ENCODE peak calls at places on chromosomes 7 and 10, in six cellular contexts. One of them, this sample, is unnamed.

GRCh38 chr7:29807179-29807841 is 1.0 kb downstream of the WIPF3 start:
- DNase-seq in RWPE2: no peak
- DNase-seq in left lung: no peak
- DNase-seq in pancreas: peak
- DNase-seq in psoas muscle: peak
- DNase-seq in lung: no peak
- DNase-seq in this sample: peak

GRCh38 chr10:25072786-25073185 is 56.4 kb downstream of the THNSL1 start:
- DNase-seq in RWPE2: no peak
- DNase-seq in left lung: no peak
- DNase-seq in pancreas: no peak
- DNase-seq in psoas muscle: no peak
- DNase-seq in lung: no peak
- DNase-seq in this sample: no peak

GRCh38 chr10:35433851-35434426 is 97.6 kb downstream of the CCNY start:
- DNase-seq in RWPE2: no peak
- DNase-seq in left lung: no peak
- DNase-seq in pancreas: no peak
- DNase-seq in psoas muscle: no peak
- DNase-seq in lung: no peak
- DNase-seq in this sample: no peak

GRCh38 chr10:131065673-131066331 is 245.7 kb downstream of the TCERG1L start:
- DNase-seq in RWPE2: no peak
- DNase-seq in left lung: no peak
- DNase-seq in pancreas: no peak
- DNase-seq in psoas muscle: no peak
- DNase-seq in lung: no peak
- DNase-seq in this sample: no peak

GRCh38 chr10:1289591-1289990 is 233.4 kb downstream of the WDR37 start:
- DNase-seq in RWPE2: peak
- DNase-seq in left lung: no peak
- DNase-seq in pancreas: no peak
- DNase-seq in psoas muscle: no peak
- DNase-seq in lung: no peak
- DNase-seq in this sample: no peak

GRCh38 chr7:142668495-142668894 is 80.8 kb upstream of the PRSS1 start:
- DNase-seq in RWPE2: no peak
- DNase-seq in left lung: no peak
- DNase-seq in pancreas: no peak
- DNase-seq in psoas muscle: no peak
- DNase-seq in lung: no peak
- DNase-seq in this sample: no peak

GRCh38 chr7:22665816-22666375 is 61.1 kb upstream of the IL6 start:
- DNase-seq in RWPE2: no peak
- DNase-seq in left lung: no peak
- DNase-seq in pancreas: no peak
- DNase-seq in psoas muscle: no peak
- DNase-seq in lung: no peak
- DNase-seq in this sample: no peak

GRCh38 chr7:152925412-152926147 is 166.0 kb downstream of the ACTR3B start:
- DNase-seq in RWPE2: no peak
- DNase-seq in left lung: no peak
- DNase-seq in pancreas: peak
- DNase-seq in psoas muscle: no peak
- DNase-seq in lung: no peak
- DNase-seq in this sample: no peak

GRCh38 chr10:31707578-31708411 is 220.8 kb downstream of the ARHGAP12 start:
- DNase-seq in RWPE2: no peak
- DNase-seq in left lung: peak
- DNase-seq in pancreas: no peak
- DNase-seq in psoas muscle: peak
- DNase-seq in lung: peak
- DNase-seq in this sample: peak

GRCh38 chr10:122216047-122216446 is 55.0 kb upstream of the BTBD16 start:
- DNase-seq in RWPE2: no peak
- DNase-seq in left lung: no peak
- DNase-seq in pancreas: no peak
- DNase-seq in psoas muscle: no peak
- DNase-seq in lung: no peak
- DNase-seq in this sample: no peak

GRCh38 chr10:33887188-33887587 is 552.7 kb upstream of the NRP1 start:
- DNase-seq in RWPE2: no peak
- DNase-seq in left lung: no peak
- DNase-seq in pancreas: no peak
- DNase-seq in psoas muscle: no peak
- DNase-seq in lung: no peak
- DNase-seq in this sample: no peak

GRCh38 chr7:115217373-115217772 is 295.5 kb downstream of the MDFIC start:
- DNase-seq in RWPE2: no peak
- DNase-seq in left lung: no peak
- DNase-seq in pancreas: no peak
- DNase-seq in psoas muscle: no peak
- DNase-seq in lung: no peak
- DNase-seq in this sample: no peak

GRCh38 chr10:12934777-12935176 is 66.7 kb downstream of the CCDC3 start:
- DNase-seq in RWPE2: no peak
- DNase-seq in left lung: no peak
- DNase-seq in pancreas: no peak
- DNase-seq in psoas muscle: no peak
- DNase-seq in lung: no peak
- DNase-seq in this sample: no peak

GRCh38 chr7:151448261-151449252 is 8.6 kb upstream of the CRYGN start:
- DNase-seq in RWPE2: no peak
- DNase-seq in left lung: peak
- DNase-seq in pancreas: peak
- DNase-seq in psoas muscle: peak
- DNase-seq in lung: peak
- DNase-seq in this sample: peak

GRCh38 chr7:74489997-74490396 is 36.3 kb downstream of the GTF2IRD1 start:
- DNase-seq in RWPE2: no peak
- DNase-seq in left lung: no peak
- DNase-seq in pancreas: no peak
- DNase-seq in psoas muscle: no peak
- DNase-seq in lung: no peak
- DNase-seq in this sample: no peak

GRCh38 chr10:78859769-78860168 is 209.0 kb upstream of the ZMIZ1 start:
- DNase-seq in RWPE2: no peak
- DNase-seq in left lung: no peak
- DNase-seq in pancreas: no peak
- DNase-seq in psoas muscle: no peak
- DNase-seq in lung: no peak
- DNase-seq in this sample: no peak

GRCh38 chr10:50990568-50991495 is 83.5 kb upstream of the PRKG1 start:
- DNase-seq in RWPE2: no peak
- DNase-seq in left lung: peak
- DNase-seq in pancreas: peak
- DNase-seq in psoas muscle: peak
- DNase-seq in lung: peak
- DNase-seq in this sample: peak

DNA sequence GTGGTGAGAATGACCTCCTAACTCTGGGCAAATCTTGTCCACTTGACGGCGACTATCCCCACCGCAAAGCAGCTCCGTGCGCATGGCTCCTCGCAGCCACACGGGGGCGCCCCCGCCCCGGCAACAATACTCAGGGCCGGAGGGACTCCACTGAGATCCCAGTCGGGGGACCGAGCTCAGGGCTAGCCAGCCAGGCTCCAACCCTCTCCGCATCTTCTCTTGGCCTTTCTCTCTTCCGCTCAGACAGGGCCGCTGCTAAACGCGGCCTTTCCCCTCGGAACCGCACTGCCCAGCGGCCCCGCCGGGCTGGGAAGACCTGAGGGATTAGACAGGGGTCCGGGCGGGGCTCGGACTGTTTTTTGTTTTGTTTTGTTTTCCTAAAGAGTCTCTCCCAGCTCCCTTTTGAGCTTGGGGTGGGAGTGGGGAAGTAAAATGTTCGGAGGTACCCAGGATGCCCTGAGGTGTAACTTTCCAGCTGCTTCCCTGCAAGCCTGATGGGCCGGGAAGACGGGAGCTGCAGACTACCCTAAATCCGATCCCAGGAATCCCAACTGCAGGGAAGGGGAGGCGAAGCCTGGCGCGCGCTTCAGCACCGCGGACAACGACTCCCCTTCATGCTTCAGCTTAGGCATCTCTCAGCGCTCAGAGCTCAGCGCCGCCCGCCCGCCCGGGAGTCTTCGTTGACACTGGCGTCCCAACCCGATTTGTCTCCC is 2.7 kb downstream of the KCNIP2 start:
- DNase-seq in RWPE2: no peak
- DNase-seq in left lung: peak
- DNase-seq in pancreas: peak
- DNase-seq in psoas muscle: peak
- DNase-seq in lung: peak
- DNase-seq in this sample: peak
- H3K4me3 ChIP-seq in RWPE2: no peak
- H3K4me3 ChIP-seq in left lung: no peak
- H3K4me3 ChIP-seq in pancreas: peak
- H3K4me3 ChIP-seq in psoas muscle: peak
- H3K4me3 ChIP-seq in lung: no peak
- H3K4me3 ChIP-seq in this sample: peak

GRCh38 chr10:62692085-62692484 is 112.4 kb upstream of the ADO start:
- DNase-seq in RWPE2: no peak
- DNase-seq in left lung: no peak
- DNase-seq in pancreas: no peak
- DNase-seq in psoas muscle: no peak
- DNase-seq in lung: no peak
- DNase-seq in this sample: no peak

GRCh38 chr10:62689712-62690111 is 114.8 kb upstream of the ADO start:
- DNase-seq in RWPE2: no peak
- DNase-seq in left lung: no peak
- DNase-seq in pancreas: no peak
- DNase-seq in psoas muscle: no peak
- DNase-seq in lung: no peak
- DNase-seq in this sample: no peak

GRCh38 chr10:62691331-62691730 is 113.2 kb upstream of the ADO start:
- DNase-seq in RWPE2: no peak
- DNase-seq in left lung: no peak
- DNase-seq in pancreas: no peak
- DNase-seq in psoas muscle: no peak
- DNase-seq in lung: no peak
- DNase-seq in this sample: no peak

GRCh38 chr10:62688971-62689700 is 115.4 kb upstream of the ADO start:
- DNase-seq in RWPE2: no peak
- DNase-seq in left lung: no peak
- DNase-seq in pancreas: no peak
- DNase-seq in psoas muscle: no peak
- DNase-seq in lung: no peak
- DNase-seq in this sample: no peak

DNA sequence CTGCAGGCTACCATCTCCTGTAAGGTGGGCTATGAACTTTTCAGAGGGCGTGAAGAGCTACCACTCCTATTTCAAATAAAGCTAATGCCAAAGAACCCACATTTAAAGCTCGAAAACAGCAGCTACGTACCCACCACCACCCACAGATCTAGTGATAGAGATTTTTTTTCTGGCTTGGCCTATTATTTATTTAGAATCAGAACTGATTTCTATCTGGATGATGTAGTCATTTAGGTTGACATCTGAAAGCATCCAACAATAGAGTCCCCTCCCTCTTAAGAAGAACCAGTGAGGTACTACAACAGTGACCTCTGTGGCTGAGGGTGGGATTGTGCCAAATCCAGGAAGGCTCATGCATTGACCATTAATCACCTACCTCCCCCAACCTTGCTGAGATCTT is 113.8 kb upstream of the ADO start:
- DNase-seq in RWPE2: no peak
- DNase-seq in left lung: no peak
- DNase-seq in pancreas: no peak
- DNase-seq in psoas muscle: no peak
- DNase-seq in lung: no peak
- DNase-seq in this sample: no peak
- TF ChIP-seq CTCF in RWPE2: no peak
- TF ChIP-seq CTCF in left lung: no peak
- TF ChIP-seq CTCF in pancreas: no peak
- TF ChIP-seq CTCF in psoas muscle: no peak
- TF ChIP-seq CTCF in lung: no peak
- TF ChIP-seq CTCF in this sample: no peak

DNA sequence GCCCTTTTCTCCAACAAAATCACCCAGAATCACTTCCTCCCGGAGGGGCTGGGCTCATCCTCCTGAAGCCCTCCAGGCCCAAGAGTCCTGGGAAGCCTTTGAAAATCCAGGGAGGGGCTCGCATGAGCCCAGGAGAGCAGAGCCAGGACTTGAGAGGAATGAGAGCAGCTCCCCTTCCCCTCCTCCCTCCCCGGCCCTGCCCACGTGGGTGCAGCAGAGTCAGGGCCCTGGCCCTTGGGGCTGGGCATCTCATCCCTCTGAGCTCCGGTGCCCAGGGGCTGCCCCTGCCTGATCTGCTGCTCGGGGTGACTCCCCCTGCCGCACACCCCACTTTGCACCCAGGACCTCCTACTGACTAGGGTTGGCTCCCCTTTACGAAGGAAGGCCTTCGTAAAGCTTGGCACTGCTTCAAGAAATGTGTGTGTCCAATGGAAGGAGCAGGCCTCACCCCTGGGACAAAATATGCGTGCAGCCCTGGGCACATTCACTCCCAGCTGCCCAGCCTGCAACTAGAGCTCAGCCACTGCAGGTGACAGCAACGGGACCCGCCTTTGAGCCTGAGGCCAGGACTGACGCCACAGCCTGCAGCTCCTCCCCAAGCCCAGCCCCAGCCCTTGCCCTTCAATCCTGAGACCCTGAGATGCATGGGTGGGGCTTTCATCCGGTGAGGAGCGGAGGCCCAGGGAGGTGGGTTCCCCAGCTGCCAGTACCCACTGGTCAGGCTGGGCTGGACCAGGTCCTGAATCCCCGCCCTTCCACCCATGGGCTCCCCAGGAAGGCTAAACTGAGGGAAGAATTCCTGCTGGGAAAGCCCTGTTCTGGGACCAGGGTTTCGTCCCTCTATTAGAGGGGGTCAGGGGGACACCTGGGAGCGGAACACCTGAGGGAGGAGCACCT is 21.8 kb downstream of the PWWP2B start:
- DNase-seq in RWPE2: no peak
- DNase-seq in left lung: peak
- DNase-seq in pancreas: peak
- DNase-seq in psoas muscle: peak
- DNase-seq in lung: peak
- DNase-seq in this sample: peak
- H3K27ac ChIP-seq in RWPE2: peak
- H3K27ac ChIP-seq in left lung: peak
- H3K27ac ChIP-seq in pancreas: peak
- H3K27ac ChIP-seq in psoas muscle: peak
- H3K27ac ChIP-seq in lung: peak
- H3K27ac ChIP-seq in this sample: peak

GRCh38 chr10:28281726-28282325 is 21.0 kb downstream of the MPP7 start:
- DNase-seq in RWPE2: no peak
- DNase-seq in left lung: no peak
- DNase-seq in pancreas: no peak
- DNase-seq in psoas muscle: no peak
- DNase-seq in lung: no peak
- DNase-seq in this sample: no peak

GRCh38 chr10:28280652-28281051 is 22.2 kb downstream of the MPP7 start:
- DNase-seq in RWPE2: no peak
- DNase-seq in left lung: no peak
- DNase-seq in pancreas: no peak
- DNase-seq in psoas muscle: no peak
- DNase-seq in lung: no peak
- DNase-seq in this sample: no peak

GRCh38 chr10:28284126-28284525 is 18.7 kb downstream of the MPP7 start:
- DNase-seq in RWPE2: no peak
- DNase-seq in left lung: no peak
- DNase-seq in pancreas: no peak
- DNase-seq in psoas muscle: no peak
- DNase-seq in lung: no peak
- DNase-seq in this sample: no peak

GRCh38 chr10:28283251-28283650 is 19.6 kb downstream of the MPP7 start:
- DNase-seq in RWPE2: no peak
- DNase-seq in left lung: no peak
- DNase-seq in pancreas: no peak
- DNase-seq in psoas muscle: no peak
- DNase-seq in lung: no peak
- DNase-seq in this sample: no peak

GRCh38 chr10:28282341-28282740 is 20.5 kb downstream of the MPP7 start:
- DNase-seq in RWPE2: no peak
- DNase-seq in left lung: no peak
- DNase-seq in pancreas: no peak
- DNase-seq in psoas muscle: no peak
- DNase-seq in lung: no peak
- DNase-seq in this sample: no peak
- H3K4me3 ChIP-seq in RWPE2: no peak
- H3K4me3 ChIP-seq in left lung: no peak
- H3K4me3 ChIP-seq in pancreas: no peak
- H3K4me3 ChIP-seq in psoas muscle: peak
- H3K4me3 ChIP-seq in lung: no peak
- H3K4me3 ChIP-seq in this sample: no peak

This sample was measured in adrenal gland.